ENCODE peak calls at places on chromosomes 1 and 21, in nine cellular contexts. H is ovary; X is effector CD4-positive, alpha-beta T cell; A is T-cell; Y is left cardiac atrium; F is neural crest cell; L is HCT116; E is NCI-H1092; J is tibial artery. S is an unnamed sample.

GRCh38 chr1:169933999-169934725 is 40.5 kb upstream of the SCYL3 start:
- DNase-seq in H (no peak), F (no peak), X (no peak), A (no peak), J (no peak), Y (no peak), E (no peak), L (no peak), S (no peak)

GRCh38 chr21:45867041-45867630 is 114.4 kb upstream of the COL6A1 start:
- DNase-seq in X (no peak), Y (peak), L (no peak), F (no peak), H (no peak), E (no peak), J (no peak), A (no peak), S (no peak)

GRCh38 chr1:64920936-64921589 is 45.3 kb downstream of the JAK1 start:
- DNase-seq in J (no peak), L (no peak), Y (no peak), F (no peak), E (no peak), H (no peak), A (no peak), X (no peak), S (no peak)

GRCh38 chr1:16167331-16168143 is 11.7 kb upstream of the EPHA2 start:
- DNase-seq in L (no peak), Y (peak), E (no peak), A (peak), X (peak), F (peak), J (no peak), H (peak), S (peak)

GRCh38 chr1:106502659-106503058 is 553.8 kb upstream of the PRMT6 start:
- DNase-seq in H (no peak), F (no peak), Y (no peak), J (no peak), E (no peak), L (no peak), A (no peak), X (no peak), S (no peak)

GRCh38 chr1:155300024-155300423 is 1.2 kb downstream of the PKLR start:
- DNase-seq in Y (no peak), J (no peak), F (no peak), E (no peak), H (no peak), A (no peak), X (no peak), L (no peak), S (no peak)

GRCh38 chr21:41507521-41508414 is at the start of gene TMPRSS2:
- DNase-seq in X (no peak), L (no peak), H (no peak), J (no peak), F (no peak), Y (no peak), E (no peak), A (no peak), S (no peak)

GRCh38 chr1:54987830-54988705 is 7.6 kb downstream of the TMEM61 start:
- DNase-seq in J (no peak), A (no peak), E (no peak), Y (no peak), X (no peak), F (no peak), H (no peak), L (no peak), S (peak)

GRCh38 chr1:84090447-84091244 is 53.4 kb upstream of the PRKACB start:
- DNase-seq in L (peak), A (no peak), E (no peak), Y (no peak), J (no peak), X (no peak), F (no peak), H (no peak), S (no peak)

GRCh38 chr1:67588186-67588865 is 96.7 kb upstream of the GADD45A start:
- DNase-seq in Y (no peak), X (no peak), H (no peak), L (no peak), A (no peak), F (no peak), E (no peak), J (no peak), S (no peak)

GRCh38 chr1:244964112-244964971 is 100.0 kb upstream of the HNRNPU start:
- DNase-seq in Y (peak), A (no peak), E (peak), J (no peak), H (no peak), L (no peak), X (no peak), F (no peak), S (no peak)

S was measured in aorta.